ENCODE peak calls at places on chromosome 16, in ten cellular contexts. W is B cell; C is tibial artery; K is body of pancreas; L is fibroblast of the aortic adventitia; P is cardiac muscle cell; U is H9; J is dorsolateral prefrontal cortex; D is activated CD8-positive, alpha-beta T cell treated with anti-CD3 and anti-CD28 coated beads for 36 hours; B is nephron progenitor cell. A is an unnamed sample.

GRCh38 chr16:88330971-88331890 is 51.5 kb upstream of the ZNF469 start:
- DNase-seq in W (no peak), C (no peak), K (no peak), L (no peak), P (no peak), U (no peak), J (no peak), D (no peak), B (no peak), A (no peak)

GRCh38 chr16:20166531-20167235 is 93.0 kb upstream of the GPR139 start:
- DNase-seq in W (no peak), C (no peak), K (no peak), L (no peak), P (no peak), U (no peak), J (no peak), D (no peak), B (no peak), A (peak)

GRCh38 chr16:60181542-60181941 is 1447.4 kb upstream of the GOT2 start:
- DNase-seq in W (no peak), C (no peak), K (no peak), L (no peak), P (no peak), U (no peak), J (no peak), D (no peak), B (no peak), A (no peak)

GRCh38 chr16:82995927-82996441 is 369.2 kb downstream of the CDH13 start:
- DNase-seq in W (no peak), C (peak), K (no peak), L (peak), P (no peak), U (no peak), J (no peak), D (no peak), B (no peak), A (peak)

GRCh38 chr16:85243312-85243711 is 131.0 kb upstream of the CIBAR2 start:
- DNase-seq in W (no peak), C (no peak), K (no peak), L (no peak), P (no peak), U (no peak), J (no peak), D (no peak), B (no peak), A (no peak)

GRCh38 chr16:74601131-74601871 is 5.6 kb downstream of the GLG1 start:
- DNase-seq in W (no peak), C (no peak), K (no peak), L (no peak), P (no peak), U (no peak), J (no peak), D (peak), B (no peak), A (no peak)

GRCh38 chr16:28041615-28042014 is 21.9 kb downstream of the GSG1L start:
- DNase-seq in W (no peak), C (no peak), K (no peak), L (no peak), P (no peak), U (no peak), J (no peak), D (no peak), B (no peak), A (no peak)

GRCh38 chr16:89115216-89115949 is 21.7 kb downstream of the ACSF3 start:
- DNase-seq in W (peak), C (peak), K (peak), L (no peak), P (no peak), U (no peak), J (peak), D (peak), B (no peak), A (no peak)

GRCh38 chr16:31297496-31297895 is 37.7 kb downstream of the ITGAM start:
- DNase-seq in W (no peak), C (no peak), K (no peak), L (no peak), P (no peak), U (no peak), J (no peak), D (no peak), B (no peak), A (no peak)

GRCh38 chr16:52453661-52454060 is 93.3 kb downstream of the TOX3 start:
- DNase-seq in W (no peak), C (no peak), K (no peak), L (no peak), P (no peak), U (no peak), J (no peak), D (no peak), B (no peak), A (peak)

GRCh38 chr16:54366943-54367342 is 80.4 kb upstream of the IRX3 start:
- DNase-seq in W (no peak), C (no peak), K (no peak), L (no peak), P (no peak), U (no peak), J (no peak), D (no peak), B (no peak), A (no peak)

GRCh38 chr16:81625544-81626152 is 153.4 kb upstream of the PLCG2 start:
- DNase-seq in W (no peak), C (peak), K (peak), L (peak), P (no peak), U (no peak), J (peak), D (peak), B (no peak), A (no peak)

GRCh38 chr16:56615353-56615752 is 7.0 kb downstream of the MT2A start:
- DNase-seq in W (no peak), C (no peak), K (no peak), L (peak), P (no peak), U (no peak), J (no peak), D (no peak), B (no peak), A (no peak)

GRCh38 chr16:88282221-88283041 is 100.3 kb upstream of the ZNF469 start:
- DNase-seq in W (no peak), C (no peak), K (peak), L (peak), P (no peak), U (no peak), J (no peak), D (no peak), B (no peak), A (peak)

GRCh38 chr16:56329887-56330286 is 95.5 kb downstream of the AMFR start:
- DNase-seq in W (no peak), C (no peak), K (no peak), L (no peak), P (no peak), U (no peak), J (no peak), D (no peak), B (no peak), A (no peak)

GRCh38 chr16:31354394-31355291 is at the start of gene ITGAX:
- DNase-seq in W (peak), C (peak), K (peak), L (peak), P (no peak), U (peak), J (peak), D (peak), B (no peak), A (peak)

GRCh38 chr16:84789431-84789830 is 30.4 kb upstream of the CRISPLD2 start:
- DNase-seq in W (no peak), C (no peak), K (no peak), L (no peak), P (no peak), U (no peak), J (no peak), D (no peak), B (no peak), A (no peak)

GRCh38 chr16:53429221-53429943 is 4.9 kb upstream of the RBL2 start:
- DNase-seq in W (no peak), C (no peak), K (peak), L (peak), P (no peak), U (no peak), J (no peak), D (no peak), B (no peak), A (peak)

GRCh38 chr16:57485916-57486857 is at the start of gene DOK4:
- DNase-seq in W (peak), C (peak), K (peak), L (peak), P (peak), U (peak), J (peak), D (peak), B (peak), A (peak)

GRCh38 chr16:47492428-47493357 is 31.6 kb downstream of the PHKB start:
- DNase-seq in W (peak), C (peak), K (peak), L (peak), P (no peak), U (no peak), J (no peak), D (peak), B (no peak), A (peak)

GRCh38 chr16:29315916-29316517 is 90.5 kb downstream of the NPIPB11 start:
- DNase-seq in W (no peak), C (no peak), K (no peak), L (no peak), P (no peak), U (peak), J (no peak), D (no peak), B (no peak), A (no peak)
- TF ChIP-seq CTCF in W (no peak), C (peak), K (peak), L (no peak), P (no peak), U (peak), J (no peak), D (no peak), B (no peak), A (peak)

GRCh38 chr16:66359012-66359411 is 7.5 kb upstream of the CDH5 start:
- DNase-seq in W (no peak), C (no peak), K (no peak), L (peak), P (peak), U (no peak), J (no peak), D (no peak), B (no peak), A (no peak)

GRCh38 chr16:66358231-66358630 is 8.3 kb upstream of the CDH5 start:
- DNase-seq in W (no peak), C (no peak), K (no peak), L (no peak), P (no peak), U (no peak), J (no peak), D (no peak), B (no peak), A (no peak)

GRCh38 chr16:66359811-66360608 is 6.5 kb upstream of the CDH5 start:
- DNase-seq in W (no peak), C (no peak), K (no peak), L (no peak), P (no peak), U (no peak), J (no peak), D (no peak), B (no peak), A (no peak)

GRCh38 chr16:66355526-66355925 is 11.0 kb upstream of the CDH5 start:
- DNase-seq in W (no peak), C (no peak), K (no peak), L (no peak), P (no peak), U (no peak), J (no peak), D (no peak), B (no peak), A (no peak)

DNA sequence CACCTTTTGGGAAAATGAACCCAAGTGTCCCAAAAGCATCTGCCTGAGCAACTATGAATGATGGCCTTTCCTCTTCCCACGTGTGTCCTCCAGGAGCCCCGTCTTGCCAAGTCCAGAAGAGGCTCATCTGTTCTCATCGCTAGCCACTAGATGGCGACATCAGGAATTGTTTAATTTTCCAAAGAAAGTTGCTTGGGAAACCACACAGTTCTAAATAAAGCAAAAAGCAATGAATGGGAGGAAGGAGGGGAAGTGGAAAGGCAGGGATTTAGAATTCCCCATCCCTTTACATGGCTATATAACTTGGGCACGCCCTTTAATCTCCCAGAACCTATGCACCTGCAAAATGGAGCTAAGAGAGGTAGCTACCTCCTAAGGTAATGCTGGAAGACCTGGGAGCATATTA is 9.0 kb upstream of the CDH5 start:
- DNase-seq in W (no peak), C (peak), K (peak), L (peak), P (peak), U (peak), J (peak), D (peak), B (peak), A (peak)
- TF ChIP-seq CTCF in W (peak), C (peak), K (peak), L (peak), P (peak), U (peak), J (peak), D (peak), B (peak), A (peak)

DNA sequence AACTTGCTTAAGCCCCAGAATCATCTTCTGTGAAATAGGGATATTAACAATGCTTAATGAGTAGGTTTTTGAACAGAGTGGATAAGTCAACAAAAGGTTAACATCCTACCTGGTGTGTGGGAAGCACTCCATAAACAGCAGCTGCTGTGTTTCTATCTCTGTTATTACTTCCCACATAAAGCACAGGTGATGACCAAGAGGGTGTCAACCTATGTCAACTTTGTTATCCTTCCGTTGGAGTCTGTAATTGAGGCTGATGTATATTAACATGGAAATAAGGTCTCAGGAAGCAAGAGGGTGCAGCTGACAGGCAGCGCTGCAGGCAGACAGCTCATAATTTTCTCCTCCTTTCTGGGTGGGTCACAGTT is 269.4 kb downstream of the SNX29 start:
- DNase-seq in W (no peak), C (no peak), K (peak), L (no peak), P (no peak), U (no peak), J (no peak), D (no peak), B (no peak), A (no peak)
- TF ChIP-seq CTCF in W (no peak), C (no peak), K (no peak), L (no peak), P (no peak), U (no peak), J (no peak), D (no peak), B (no peak), A (no peak)

GRCh38 chr16:1942810-1943726 is at the start of gene MSRB1:
- DNase-seq in W (peak), C (peak), K (peak), L (peak), P (peak), U (peak), J (peak), D (peak), B (peak), A (peak)
- TF ChIP-seq CTCF in W (no peak), C (no peak), K (peak), L (no peak), P (no peak), U (peak), J (peak), D (no peak), B (no peak), A (no peak)

DNA sequence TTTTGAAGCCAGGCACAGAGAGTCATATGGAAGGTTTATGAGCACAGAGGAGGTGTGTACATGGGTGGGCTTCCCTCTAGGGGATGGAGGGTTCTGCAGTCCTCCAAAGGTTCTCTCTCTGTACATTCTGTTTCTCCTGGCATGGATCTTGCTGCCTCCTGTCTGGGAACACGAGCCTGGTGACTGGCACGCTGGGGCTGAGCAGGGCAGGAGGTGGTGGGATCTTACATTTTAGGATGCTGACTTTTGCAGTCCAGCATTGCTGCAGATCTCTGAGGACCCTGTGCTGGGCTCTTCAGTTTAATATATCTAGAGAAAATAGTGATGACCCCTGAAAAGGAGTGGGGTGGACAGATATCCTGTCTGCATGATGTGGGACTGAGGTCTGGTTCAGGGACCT is 23.0 kb downstream of the FOXL1 start:
- DNase-seq in W (no peak), C (no peak), K (no peak), L (no peak), P (no peak), U (no peak), J (no peak), D (no peak), B (no peak), A (no peak)
- TF ChIP-seq CTCF in W (no peak), C (no peak), K (no peak), L (no peak), P (no peak), U (no peak), J (no peak), D (no peak), B (no peak), A (no peak)

GRCh38 chr16:78395035-78395434 is 295.6 kb downstream of the WWOX start:
- DNase-seq in W (no peak), C (no peak), K (no peak), L (no peak), P (no peak), U (no peak), J (no peak), D (no peak), B (no peak), A (no peak)

GRCh38 chr16:78396673-78397072 is 297.2 kb downstream of the WWOX start:
- DNase-seq in W (no peak), C (no peak), K (no peak), L (no peak), P (no peak), U (no peak), J (no peak), D (no peak), B (no peak), A (no peak)

GRCh38 chr16:78390828-78391227 is 291.4 kb downstream of the WWOX start:
- DNase-seq in W (no peak), C (no peak), K (no peak), L (no peak), P (no peak), U (no peak), J (no peak), D (no peak), B (no peak), A (no peak)

GRCh38 chr16:78392585-78393195 is 293.2 kb downstream of the WWOX start:
- DNase-seq in W (no peak), C (no peak), K (peak), L (no peak), P (no peak), U (no peak), J (no peak), D (no peak), B (no peak), A (no peak)

DNA sequence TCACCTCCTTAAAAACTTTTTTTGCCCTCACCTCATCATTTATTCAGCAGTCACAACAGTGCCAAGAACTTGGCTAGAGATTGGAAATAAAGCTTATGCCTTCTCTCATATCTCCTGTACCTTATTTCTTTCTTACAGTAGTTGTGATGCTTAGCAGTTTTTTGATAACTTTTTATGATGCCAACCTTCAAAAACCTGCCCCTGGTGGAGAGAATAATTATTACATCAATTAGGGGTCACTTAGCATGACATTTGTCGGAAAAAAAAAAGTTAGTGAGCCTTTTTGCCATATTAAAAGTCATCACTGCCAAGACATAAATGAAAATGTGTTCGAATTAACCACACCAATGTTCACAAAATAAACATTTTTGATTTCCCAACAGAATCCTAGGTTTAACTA is 296.6 kb downstream of the WWOX start:
- DNase-seq in W (no peak), C (no peak), K (no peak), L (no peak), P (peak), U (no peak), J (no peak), D (no peak), B (no peak), A (no peak)
- TF ChIP-seq CTCF in W (peak), C (no peak), K (peak), L (peak), P (no peak), U (peak), J (peak), D (peak), B (peak), A (no peak)

GRCh38 chr16:29784901-29785500 is 5.5 kb upstream of the KIF22 start:
- DNase-seq in W (peak), C (peak), K (peak), L (peak), P (peak), U (peak), J (peak), D (peak), B (peak), A (peak)
- TF ChIP-seq CTCF in W (peak), C (peak), K (peak), L (peak), P (peak), U (peak), J (peak), D (peak), B (peak), A (peak)

DNA sequence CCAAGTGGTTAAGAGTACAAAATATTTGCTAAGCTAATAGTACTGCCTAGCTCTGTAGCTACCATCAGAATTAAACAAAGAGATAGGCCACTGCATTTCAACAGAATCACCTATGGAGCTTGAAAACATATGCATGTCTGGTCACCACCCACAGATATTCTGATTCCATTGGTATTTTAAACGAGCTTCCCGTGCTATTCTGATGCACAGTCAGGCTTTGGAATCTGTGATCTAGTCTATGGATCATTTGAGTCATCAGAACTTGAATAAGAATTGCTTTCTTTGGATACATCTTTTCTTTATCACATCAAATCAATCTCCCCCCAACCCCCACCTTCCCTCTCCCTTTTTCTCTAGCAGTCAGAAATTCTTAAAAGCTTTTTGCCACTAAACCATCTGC is 124.7 kb downstream of the NPIPB5 start:
- DNase-seq in W (no peak), C (no peak), K (no peak), L (no peak), P (no peak), U (peak), J (no peak), D (no peak), B (no peak), A (no peak)
- TF ChIP-seq CTCF in W (no peak), C (no peak), K (no peak), L (no peak), P (no peak), U (no peak), J (no peak), D (no peak), B (no peak), A (no peak)

DNA sequence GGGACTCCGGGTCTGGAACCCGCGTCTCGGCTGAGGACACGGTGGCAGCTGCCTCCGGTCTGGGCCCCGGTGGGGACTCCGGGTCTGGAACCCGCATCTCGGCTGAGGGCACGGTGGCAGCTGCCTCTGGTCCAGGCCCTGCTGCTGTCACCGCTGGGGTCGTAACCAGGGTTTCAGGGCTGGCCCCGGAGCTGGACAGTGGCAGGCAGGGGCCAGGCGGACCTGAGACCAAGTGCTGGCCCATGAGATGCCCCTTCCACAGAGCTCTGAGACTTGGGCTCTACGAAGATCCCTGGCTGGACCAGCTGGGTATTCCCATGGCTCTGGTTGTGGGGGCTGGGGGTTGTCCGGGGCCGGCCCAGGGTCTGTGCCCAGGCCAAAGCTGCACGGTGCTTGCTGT is 3.8 kb downstream of the RPUSD1 start:
- DNase-seq in W (no peak), C (no peak), K (no peak), L (no peak), P (no peak), U (no peak), J (no peak), D (no peak), B (no peak), A (no peak)
- TF ChIP-seq CTCF in W (no peak), C (no peak), K (no peak), L (no peak), P (no peak), U (no peak), J (no peak), D (no peak), B (no peak), A (no peak)

A was measured in hepatocyte.